ENCODE peak calls at places on chromosomes 2 and 18, in six cellular contexts. L, M, G, C, H and F are unnamed samples.

GRCh38 chr2:222548997-222549396 is 106.9 kb downstream of the FARSB start:
- DNase-seq in M (peak; percentile 12), C (no peak), G (no peak), L (no peak), H (no peak), F (no peak)

GRCh38 chr18:79902640-79903039 is 48.8 kb downstream of the SLC66A2 start:
- DNase-seq in L (no peak), H (no peak), M (no peak), G (no peak), C (no peak), F (peak; percentile 6)

GRCh38 chr2:205696541-205697441 is 14.5 kb downstream of the NRP2 start:
- DNase-seq in L (no peak), H (no peak), G (no peak), M (peak; percentile 95), C (no peak), F (peak; percentile 87)

GRCh38 chr2:54945401-54946219 is 104.6 kb downstream of the RTN4 start:
- DNase-seq in G (no peak), H (no peak), M (peak; percentile 54), L (no peak), C (peak; percentile 48), F (peak; percentile 34)

GRCh38 chr2:105961599-105962146 is 217.0 kb downstream of the NCK2 start:
- DNase-seq in M (no peak), L (no peak), C (no peak), G (no peak), H (no peak), F (no peak)

GRCh38 chr2:207624170-207625013 is 802 bp downstream of the METTL21A start:
- DNase-seq in G (peak; percentile 83), L (peak; percentile 87), H (peak; percentile 75), M (peak; percentile 73), C (peak; percentile 68), F (peak; percentile 54)

GRCh38 chr18:27411911-27412310 is 226.8 kb upstream of the CHST9 start:
- DNase-seq in C (no peak), H (no peak), L (no peak), G (no peak), M (peak; percentile 79), F (no peak)

GRCh38 chr2:182952741-182953450 is 85.4 kb downstream of the NCKAP1 start:
- DNase-seq in L (no peak), G (no peak), C (no peak), M (peak; percentile 77), H (no peak), F (no peak)

GRCh38 chr2:28545590-28546195 is 49.8 kb downstream of the PLB1 start:
- DNase-seq in H (no peak), C (no peak), G (no peak), M (no peak), L (no peak), F (no peak)

GRCh38 chr2:207182916-207183315 is 17.2 kb upstream of the KLF7 start:
- DNase-seq in M (peak; percentile 80), C (no peak), L (no peak), H (no peak), G (no peak), F (no peak)

GRCh38 chr18:10101293-10101701 is 187.5 kb downstream of the VAPA start:
- DNase-seq in L (no peak), H (no peak), M (peak; percentile 66), C (no peak), G (no peak), F (no peak)

GRCh38 chr18:50080932-50081560 is 113.9 kb downstream of the MYO5B start:
- DNase-seq in H (no peak), G (no peak), M (peak; percentile 32), L (no peak), C (no peak), F (no peak)

DNA sequence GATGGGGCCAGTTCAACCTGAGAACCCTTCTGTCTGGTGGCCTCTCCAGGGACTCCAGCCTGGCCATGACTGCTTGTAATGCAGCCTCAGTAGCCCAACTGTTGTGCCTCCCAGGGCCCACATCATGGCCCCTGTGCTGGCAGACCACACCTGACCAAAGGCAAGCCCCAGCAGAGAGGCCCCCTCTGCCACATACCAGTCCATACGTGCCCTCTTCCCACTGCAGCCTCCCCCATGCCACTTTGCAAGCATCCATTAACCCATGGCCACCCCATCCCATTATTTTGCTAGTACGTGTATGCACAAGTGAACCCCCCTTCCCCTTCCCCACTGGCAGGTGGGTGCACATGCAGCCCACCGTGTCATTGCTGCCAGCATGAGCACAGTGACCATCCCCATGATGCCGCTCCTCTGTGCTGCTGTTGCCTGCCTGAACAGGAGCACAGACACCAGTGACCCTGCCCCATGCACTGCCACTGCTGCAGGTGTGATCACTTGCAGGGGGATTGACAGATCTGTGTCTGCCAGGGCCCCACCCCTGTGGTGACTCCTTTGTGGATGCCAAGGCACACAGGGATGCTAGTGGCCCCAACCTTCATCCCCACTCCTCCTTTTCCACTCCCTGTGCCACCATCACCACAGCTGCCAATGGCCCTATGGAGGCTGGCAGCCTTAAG is 330.0 kb upstream of the DSEL start:
- DNase-seq in G (no peak), H (no peak), M (no peak), C (no peak), L (no peak), F (no peak)
- H3K4me1 ChIP-seq in G (no peaks in the 10 kb centered on the region), H (no peaks in the 10 kb centered on the region), M (no peaks in the 10 kb centered on the region), C (no peaks in the 10 kb centered on the region), L (no peaks in the 10 kb centered on the region), F (no peaks in the 10 kb centered on the region)

GRCh38 chr2:174612960-174613359 is 15.4 kb upstream of the WIPF1 start:
- DNase-seq in C (no peak), G (no peak), M (no peak), H (no peak), L (no peak), F (no peak)
- H3K4me1 ChIP-seq in C (peaks cover 7% of the 10 kb centered on the region), G (peaks cover 39% of the 10 kb centered on the region), M (peaks cover 10% of the 10 kb centered on the region), H (peaks cover 15% of the 10 kb centered on the region), L (peaks cover 91% of the 10 kb centered on the region), F (no peaks in the 10 kb centered on the region)

GRCh38 chr2:68813596-68813995 is 57.6 kb downstream of the BMP10 start:
- DNase-seq in G (no peak), C (peak; percentile 13), L (no peak), H (no peak), M (no peak), F (no peak)
- H3K4me1 ChIP-seq in G (peaks cover 17% of the 10 kb centered on the region), C (no peaks in the 10 kb centered on the region), L (no peaks in the 10 kb centered on the region), H (peaks cover 3% of the 10 kb centered on the region), M (peaks cover 2% of the 10 kb centered on the region), F (no peaks in the 10 kb centered on the region)

GRCh38 chr2:30252723-30253688 is 21.7 kb downstream of the LBH start:
- DNase-seq in L (no peak), M (peak; percentile 97), H (peak; percentile 65), G (no peak), C (peak; percentile 48), F (peak; percentile 73)

GRCh38 chr2:30249354-30249753 is 18.0 kb downstream of the LBH start:
- DNase-seq in C (no peak), L (no peak), G (no peak), H (no peak), M (no peak), F (peak; percentile 6)

GRCh38 chr2:30254692-30255015 is 23.3 kb downstream of the LBH start:
- DNase-seq in H (no peak), C (no peak), M (no peak), L (no peak), G (no peak), F (no peak)

GRCh38 chr2:30253873-30254691 is 22.7 kb downstream of the LBH start:
- DNase-seq in C (no peak), H (no peak), G (no peak), M (no peak), L (no peak), F (no peak)

DNA sequence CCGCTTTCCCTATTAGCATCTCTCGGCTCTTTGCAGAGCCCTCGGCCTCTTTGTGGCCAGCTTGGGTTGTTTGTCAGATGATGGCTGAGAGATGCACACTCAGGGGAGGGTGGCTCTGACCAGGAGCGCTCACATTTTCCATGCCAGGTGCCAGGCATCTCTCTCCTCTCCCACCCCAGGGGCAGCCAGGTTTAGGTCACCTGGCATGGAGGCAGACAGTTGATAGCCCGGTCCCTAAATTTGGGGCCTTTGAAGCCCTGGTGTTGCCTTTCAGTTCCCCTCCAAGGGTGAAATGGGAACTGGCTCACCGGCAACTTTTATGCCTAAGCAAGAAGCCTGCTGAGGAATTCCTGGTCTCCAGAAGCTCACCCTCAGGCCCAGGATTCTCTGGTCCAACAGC is 19.1 kb downstream of the LBH start:
- DNase-seq in L (no peak), M (no peak), G (no peak), C (no peak), H (no peak), F (peak; percentile 8)
- H3K4me1 ChIP-seq in L (no peaks in the 10 kb centered on the region), M (peaks cover 32% of the 10 kb centered on the region), G (peaks cover 84% of the 10 kb centered on the region), C (peaks cover 45% of the 10 kb centered on the region), H (peaks cover 74% of the 10 kb centered on the region), F (no peaks in the 10 kb centered on the region)

GRCh38 chr2:43074052-43074451 is 152.4 kb downstream of the ZFP36L2 start:
- DNase-seq in C (no peak), H (no peak), L (no peak), M (no peak), G (no peak), F (no peak)
- H3K4me1 ChIP-seq in C (peaks cover 4% of the 10 kb centered on the region), H (peaks cover 61% of the 10 kb centered on the region), L (no peaks in the 10 kb centered on the region), M (peaks cover 54% of the 10 kb centered on the region), G (peaks cover 50% of the 10 kb centered on the region), F (peaks cover 18% of the 10 kb centered on the region)

DNA sequence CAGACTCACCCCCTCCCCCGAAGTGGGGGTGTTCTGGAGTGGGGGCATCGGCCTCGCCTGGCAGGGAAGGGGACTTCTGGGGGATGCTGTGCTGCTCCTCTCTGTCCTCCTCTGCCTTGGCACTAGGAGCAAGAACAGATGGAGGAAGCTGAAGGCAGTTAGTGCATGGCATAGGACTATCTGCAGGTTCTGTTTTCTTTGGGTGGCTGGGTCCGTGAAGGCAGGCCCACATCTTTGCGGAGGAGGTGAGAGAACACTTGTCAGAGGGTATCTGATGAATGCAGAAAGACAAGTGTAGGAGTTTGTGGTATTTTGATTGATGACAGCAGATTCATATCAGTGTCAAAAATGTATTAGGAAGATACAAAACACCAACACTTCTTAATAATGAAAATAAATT is 411.4 kb downstream of the TSN start:
- DNase-seq in H (no peak), G (no peak), C (no peak), M (no peak), L (no peak), F (no peak)
- H3K4me1 ChIP-seq in H (no peaks in the 10 kb centered on the region), G (no peaks in the 10 kb centered on the region), C (no peaks in the 10 kb centered on the region), M (no peaks in the 10 kb centered on the region), L (no peaks in the 10 kb centered on the region), F (no peaks in the 10 kb centered on the region)

GRCh38 chr2:172451923-172452322 is 24.5 kb downstream of the ITGA6 start:
- DNase-seq in C (no peak), H (no peak), G (no peak), L (no peak), M (no peak), F (no peak)

GRCh38 chr2:172455121-172455515 is 27.7 kb downstream of the ITGA6 start:
- DNase-seq in M (no peak), H (no peak), L (no peak), C (peak; percentile 36), G (no peak), F (no peak)

GRCh38 chr2:172449916-172450550 is 22.6 kb downstream of the ITGA6 start:
- DNase-seq in G (no peak), C (no peak), L (no peak), H (no peak), M (peak; percentile 76), F (no peak)

GRCh38 chr2:172454404-172455120 is 27.2 kb downstream of the ITGA6 start:
- DNase-seq in L (no peak), G (no peak), H (no peak), C (no peak), M (no peak), F (no peak)

DNA sequence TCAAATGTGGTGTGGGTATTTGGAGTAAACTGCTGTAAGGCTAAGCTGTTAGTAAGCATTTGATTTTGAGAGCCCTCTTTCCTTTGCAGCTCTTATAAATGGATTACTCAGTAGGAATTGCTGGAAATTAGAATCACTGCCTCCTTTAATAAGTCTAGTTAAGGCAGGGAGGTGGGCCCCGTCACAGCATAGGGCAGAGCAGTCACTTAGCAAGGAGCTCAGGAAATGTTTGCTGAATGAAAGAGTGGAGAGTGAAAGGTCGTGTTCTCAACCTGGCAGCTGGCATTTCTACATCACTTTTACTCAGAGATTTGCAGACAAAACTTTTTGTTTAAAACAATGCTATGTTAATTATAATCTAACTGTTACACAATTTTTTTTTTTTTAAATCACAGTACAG is 25.5 kb downstream of the ITGA6 start:
- DNase-seq in G (no peak), H (no peak), C (no peak), L (no peak), M (no peak), F (no peak)
- H3K4me1 ChIP-seq in G (peaks cover 19% of the 10 kb centered on the region), H (peaks cover 11% of the 10 kb centered on the region), C (peaks cover 8% of the 10 kb centered on the region), L (no peaks in the 10 kb centered on the region), M (no peaks in the 10 kb centered on the region), F (no peaks in the 10 kb centered on the region)